ENCODE peak calls at places on chromosomes 11 and 22, in six cellular contexts. E is A549, L is tibial nerve, U is transverse colon, I is stomach, D is HepG2. G is an unnamed sample. For H3K4me1, the result is how much of the 10 kb centered on the place peaks cover.

GRCh38 chr22:47854226-47854625 is 1091.8 kb downstream of the TBC1D22A start:
- DNase-seq in E (no peak), L (no peak), U (no peak), I (no peak), D (no peak), G (no peak)

GRCh38 chr22:35725521-35725920 is 7.8 kb downstream of the APOL5 start:
- DNase-seq in E (no peak), L (no peak), U (no peak), I (no peak), D (no peak), G (no peak)

GRCh38 chr22:46803936-46804335 is 41.5 kb downstream of the TBC1D22A start:
- DNase-seq in E (no peak), L (no peak), U (no peak), I (no peak), D (no peak), G (no peak)

GRCh38 chr22:27252282-27253049 is 549.1 kb downstream of the MN1 start:
- DNase-seq in E (peak), L (peak), U (no peak), I (no peak), D (no peak), G (peak)

GRCh38 chr22:17845790-17846189 is 71.5 kb upstream of the BID start:
- DNase-seq in E (no peak), L (no peak), U (no peak), I (no peak), D (no peak), G (no peak)

GRCh38 chr11:117217141-117217609 is 14.7 kb downstream of the PCSK7 start:
- DNase-seq in E (no peak), L (no peak), U (no peak), I (no peak), D (no peak), G (no peak)

GRCh38 chr22:17085277-17086091 is 684 bp downstream of the IL17RA start:
- DNase-seq in E (no peak), L (no peak), U (peak), I (peak), D (no peak), G (peak)

GRCh38 chr11:35009191-35009940 is 92.9 kb downstream of the PDHX start:
- DNase-seq in E (peak), L (no peak), U (peak), I (no peak), D (peak), G (peak)

GRCh38 chr11:58164389-58164788 is 24.5 kb upstream of the OR9Q2 start:
- DNase-seq in E (no peak), L (no peak), U (no peak), I (no peak), D (no peak), G (no peak)

GRCh38 chr11:58711832-58712231 is 19.9 kb downstream of the GLYAT start:
- DNase-seq in E (no peak), L (no peak), U (no peak), I (no peak), D (no peak), G (no peak)

DNA sequence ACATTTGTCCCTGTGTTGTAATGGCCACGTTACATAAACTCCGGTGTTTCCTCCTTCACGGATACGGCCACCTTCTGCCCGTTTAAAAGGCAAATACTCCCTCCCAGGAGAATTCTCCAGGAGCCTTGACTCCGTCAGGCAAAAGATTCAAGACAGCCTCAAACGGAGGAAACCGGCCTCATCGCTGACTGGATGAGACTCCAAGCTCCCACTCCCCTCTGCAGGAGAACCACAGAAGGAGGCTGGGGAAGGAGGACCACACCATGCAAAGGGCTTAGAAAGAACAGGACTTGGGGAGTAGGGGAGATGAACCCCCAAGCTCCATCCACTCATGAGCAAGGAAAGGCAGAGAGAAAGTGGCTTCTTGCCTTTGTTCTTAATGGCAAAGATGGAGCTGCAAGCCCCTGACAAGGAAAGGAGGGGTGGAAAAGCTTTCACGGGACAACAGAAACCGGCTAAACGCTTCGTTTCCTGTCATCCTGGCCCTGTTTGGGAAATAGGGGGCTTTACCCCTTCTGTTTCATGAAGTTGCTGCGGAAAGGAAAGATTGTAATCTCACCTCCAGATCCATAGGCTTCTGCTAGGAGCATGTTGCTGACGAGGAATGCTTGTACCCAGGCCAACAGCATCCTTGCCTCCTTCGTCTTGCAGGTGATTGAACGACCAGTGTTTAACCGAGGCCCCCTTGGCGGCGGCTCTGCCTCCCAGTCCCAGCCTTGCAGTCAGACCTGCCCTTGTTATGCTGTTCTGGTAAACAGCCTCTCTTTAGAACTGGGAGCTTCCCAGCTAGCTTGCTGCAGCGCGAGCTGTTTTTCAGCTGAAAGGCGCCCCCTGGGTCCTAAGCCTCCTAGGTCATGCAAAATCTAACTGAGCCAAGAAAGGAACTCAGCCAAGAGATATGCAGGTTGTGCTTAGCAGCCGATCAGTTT is at the start of gene PIK3IP1:
- DNase-seq in E (peak), L (peak), U (peak), I (peak), D (peak), G (peak)
- H3K4me1 ChIP-seq in E (under half), L (half or more), U (half or more), I (under half), D (under half), G (under half)

GRCh38 chr11:64606796-64607380 is 15.9 kb downstream of the SLC22A12 start:
- DNase-seq in E (no peak), L (no peak), U (no peak), I (no peak), D (no peak), G (no peak)

GRCh38 chr11:64608260-64608538 is 17.2 kb downstream of the SLC22A12 start:
- DNase-seq in E (no peak), L (no peak), U (no peak), I (no peak), D (no peak), G (no peak)

GRCh38 chr11:64605656-64606585 is 14.9 kb downstream of the SLC22A12 start:
- DNase-seq in E (no peak), L (no peak), U (no peak), I (no peak), D (no peak), G (no peak)

GRCh38 chr11:64608636-64609035 is 17.6 kb downstream of the SLC22A12 start:
- DNase-seq in E (no peak), L (no peak), U (no peak), I (no peak), D (peak), G (no peak)

GRCh38 chr11:64607381-64608259 is 16.6 kb downstream of the SLC22A12 start:
- DNase-seq in E (no peak), L (no peak), U (no peak), I (no peak), D (no peak), G (no peak)
- H3K4me3 ChIP-seq in E (no peak), L (peak), U (peak), I (peak), D (no peak), G (no peak)

GRCh38 chr22:33326540-33327295 is 268.5 kb upstream of the SYN3 start:
- DNase-seq in E (no peak), L (no peak), U (no peak), I (no peak), D (no peak), G (no peak)

GRCh38 chr22:33327348-33327860 is 269.2 kb upstream of the SYN3 start:
- DNase-seq in E (no peak), L (no peak), U (no peak), I (no peak), D (no peak), G (no peak)

GRCh38 chr22:33324228-33324627 is 266.0 kb upstream of the SYN3 start:
- DNase-seq in E (no peak), L (no peak), U (no peak), I (no peak), D (no peak), G (no peak)

GRCh38 chr22:33328789-33329296 is 270.7 kb upstream of the SYN3 start:
- DNase-seq in E (peak), L (no peak), U (no peak), I (no peak), D (peak), G (no peak)

GRCh38 chr22:33325232-33326004 is 267.2 kb upstream of the SYN3 start:
- DNase-seq in E (no peak), L (no peak), U (no peak), I (no peak), D (no peak), G (no peak)
- TF ChIP-seq POLR2A in E (no peak), L (no peak), U (no peak), I (no peak), D (no peak), G (no peak)

DNA sequence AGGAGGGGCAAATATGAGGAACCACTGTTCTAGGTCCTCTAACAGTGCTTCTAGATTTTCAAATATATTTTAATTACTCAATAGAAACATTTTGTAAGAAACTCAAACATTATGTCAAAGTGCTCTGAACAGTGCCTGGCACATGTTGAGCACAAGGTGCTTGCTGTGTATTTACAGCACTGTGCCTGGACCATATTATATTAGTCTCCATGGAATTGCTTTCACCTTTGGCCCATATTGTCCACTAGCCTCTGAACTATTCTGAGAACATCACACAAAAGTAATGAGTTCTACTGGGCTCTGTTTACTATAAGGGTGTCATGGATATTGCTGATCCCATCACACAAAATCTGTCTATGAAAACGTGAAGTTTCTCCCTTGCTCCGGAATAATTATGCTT is 76.7 kb downstream of the PPFIBP2 start:
- DNase-seq in E (no peak), L (no peak), U (no peak), I (no peak), D (no peak), G (no peak)
- H3K4me1 ChIP-seq in E (under half), L (under half), U (under half), I (under half), D (under half), G (under half)

G was measured in body of pancreas.